ENCODE peak calls at places on chromosomes 4 and X, in eight cellular contexts. T is suprapubic skin, C is fibroblast of mammary gland, Z is GM20000, S is coronary artery, F is B cell, D is progenitor cell of endocrine pancreas, Y is fibroblast of the aortic adventitia. E is an unnamed sample.

GRCh38 chr4:112099701-112100289 is 45.5 kb upstream of the FAM241A start:
- DNase-seq in C (peak), Y (peak), S (no peak), D (no peak), F (peak), T (no peak), Z (peak), E (no peak)

GRCh38 chr4:184529283-184529682 is 54.9 kb upstream of the IRF2 start:
- DNase-seq in D (no peak), F (no peak), S (no peak), Y (no peak), C (peak), Z (no peak), T (no peak), E (no peak)

GRCh38 chr4:120056249-120056648 is 10.4 kb downstream of the MAD2L1 start:
- DNase-seq in T (no peak), D (no peak), Y (peak), C (peak), F (no peak), S (no peak), Z (no peak), E (no peak)

GRCh38 chr4:114015444-114015899 is 36.0 kb upstream of the ARSJ start:
- DNase-seq in Z (no peak), D (no peak), S (no peak), T (no peak), C (peak), F (no peak), Y (peak), E (no peak)

GRCh38 chrX:51420610-51421009 is 75.8 kb downstream of the NUDT11 start:
- DNase-seq in D (no peak), Z (no peak), F (peak), S (no peak), Y (peak), T (no peak), C (peak), E (no peak)

GRCh38 chrX:11100281-11101035 is 10.7 kb upstream of the HCCS start:
- DNase-seq in Z (no peak), C (peak), S (no peak), T (no peak), D (no peak), Y (peak), F (no peak), E (no peak)

GRCh38 chr4:40579983-40580382 is 49.7 kb downstream of the RBM47 start:
- DNase-seq in F (no peak), T (no peak), D (no peak), S (no peak), Y (peak), Z (no peak), C (peak), E (no peak)

GRCh38 chrX:141278306-141278705 is 36.0 kb upstream of the SPANXC start:
- DNase-seq in S (no peak), F (peak), D (no peak), C (peak), Z (no peak), T (no peak), Y (peak), E (no peak)

GRCh38 chr4:11223261-11223660 is 205.4 kb downstream of the HS3ST1 start:
- DNase-seq in Y (no peak), S (no peak), Z (no peak), T (no peak), C (no peak), F (no peak), D (no peak), E (no peak)

GRCh38 chr4:145909331-145909730 is 29.3 kb downstream of the ZNF827 start:
- DNase-seq in D (no peak), C (peak), Z (no peak), Y (peak), S (no peak), F (peak), T (no peak), E (no peak)

GRCh38 chrX:1535241-1536041 is 1.5 kb downstream of the P2RY8 start:
- DNase-seq in F (peak), Y (no peak), T (no peak), D (no peak), S (no peak), Z (peak), C (no peak), E (peak)

GRCh38 chrX:23435575-23435974 is 100.9 kb downstream of the PTCHD1 start:
- DNase-seq in Z (no peak), S (no peak), F (no peak), D (no peak), Y (no peak), C (no peak), T (no peak), E (no peak)

GRCh38 chr4:14035076-14035475 is 407.6 kb upstream of the BOD1L1 start:
- DNase-seq in F (no peak), C (no peak), S (no peak), T (no peak), Y (no peak), Z (no peak), D (no peak), E (no peak)

GRCh38 chrX:133638285-133638684 is 223.0 kb upstream of the GPC4 start:
- DNase-seq in C (peak), S (no peak), T (no peak), D (no peak), Z (no peak), F (no peak), Y (no peak), E (no peak)

GRCh38 chr4:112109455-112110425 is 35.5 kb upstream of the FAM241A start:
- DNase-seq in C (peak), F (peak), Z (peak), T (no peak), S (no peak), D (no peak), Y (peak), E (no peak)

GRCh38 chrX:130789793-130790192 is 113.2 kb downstream of the ENOX2 start:
- DNase-seq in T (no peak), Y (no peak), S (no peak), F (no peak), D (no peak), Z (no peak), C (no peak), E (no peak)

GRCh38 chrX:75746891-75747639 is 38.0 kb downstream of the MAGEE2 start:
- DNase-seq in D (peak), S (no peak), Y (peak), C (peak), Z (peak), T (no peak), F (peak), E (no peak)

GRCh38 chr4:7759221-7759620 is 180.4 kb downstream of the AFAP1 start:
- DNase-seq in Z (peak), Y (no peak), D (no peak), C (no peak), F (peak), S (no peak), T (no peak), E (no peak)

GRCh38 chr4:171648926-171649325 is 164.3 kb upstream of the GALNTL6 start:
- DNase-seq in C (no peak), Y (no peak), Z (no peak), T (no peak), D (no peak), F (no peak), S (no peak), E (no peak)

GRCh38 chrX:103565752-103566151 is 19.6 kb upstream of the TCEAL4 start:
- DNase-seq in Z (no peak), F (no peak), D (no peak), C (peak), T (no peak), Y (peak), S (no peak), E (no peak)

GRCh38 chr4:106095408-106095807 is 200.1 kb downstream of the NPNT start:
- DNase-seq in Z (no peak), C (no peak), S (no peak), D (no peak), F (no peak), T (no peak), Y (no peak), E (no peak)

GRCh38 chr4:3827616-3828492 is 61.7 kb downstream of the ADRA2C start:
- DNase-seq in T (no peak), F (no peak), C (peak), S (peak), Y (peak), Z (no peak), D (no peak), E (no peak)

GRCh38 chr4:187451776-187452175 is 543.8 kb upstream of the ZFP42 start:
- DNase-seq in T (no peak), C (no peak), D (no peak), F (no peak), Y (no peak), S (no peak), Z (no peak), E (no peak)

GRCh38 chr4:7384003-7384928 is 50.5 kb downstream of the PSAPL1 start:
- DNase-seq in D (no peak), Y (no peak), F (no peak), S (peak), Z (no peak), C (no peak), T (peak), E (no peak)

GRCh38 chr4:71938776-71939175 is 93.0 kb upstream of the NPFFR2 start:
- DNase-seq in S (no peak), Y (peak), T (no peak), D (no peak), C (peak), F (no peak), Z (no peak), E (no peak)

GRCh38 chr4:54165438-54165837 is 63.7 kb upstream of the PDGFRA start:
- DNase-seq in T (no peak), Z (no peak), D (no peak), F (no peak), Y (peak), S (no peak), C (peak), E (no peak)

GRCh38 chrX:112368371-112368770 is 285.8 kb upstream of the TRPC5 start:
- DNase-seq in S (no peak), F (no peak), C (no peak), T (no peak), Y (no peak), D (no peak), Z (no peak), E (no peak)

GRCh38 chrX:115564243-115564642 is 3.3 kb downstream of the PLS3 start:
- DNase-seq in S (no peak), T (no peak), Y (peak), F (no peak), C (no peak), Z (no peak), D (no peak), E (no peak)

GRCh38 chrX:132071260-132071659 is 48.2 kb downstream of the STK26 start:
- DNase-seq in Z (no peak), C (peak), S (no peak), Y (peak), D (no peak), T (no peak), F (no peak), E (no peak)

GRCh38 chrX:132730266-132730665 is 228.2 kb downstream of the HS6ST2 start:
- DNase-seq in C (no peak), S (no peak), Z (no peak), T (no peak), Y (no peak), F (no peak), D (no peak), E (no peak)

GRCh38 chrX:1720826-1721225 is 106.0 kb downstream of the ASMT start:
- DNase-seq in C (no peak), F (no peak), S (no peak), T (no peak), D (no peak), Z (no peak), Y (no peak), E (no peak)

GRCh38 chr4:127309360-127310095 is 323.2 kb upstream of the INTU start:
- DNase-seq in F (no peak), T (no peak), S (no peak), Z (no peak), Y (peak), D (no peak), C (peak), E (no peak)

GRCh38 chrX:141183000-141183399 is 6.1 kb upstream of the LDOC1 start:
- DNase-seq in Z (no peak), T (no peak), D (no peak), F (no peak), Y (no peak), C (no peak), S (no peak), E (no peak)

GRCh38 chr4:34258176-34258575 is 1986.1 kb downstream of the ARAP2 start:
- DNase-seq in Z (no peak), T (no peak), C (peak), Y (peak), F (no peak), S (no peak), D (no peak), E (no peak)

GRCh38 chr4:107167051-107167450 is 130.9 kb upstream of the DKK2 start:
- DNase-seq in D (no peak), Z (no peak), C (no peak), S (no peak), T (no peak), Y (no peak), F (no peak), E (no peak)

GRCh38 chr4:170025523-170026252 is 507 bp downstream of the MFAP3L start:
- DNase-seq in S (no peak), Z (no peak), C (peak), T (no peak), F (no peak), D (peak), Y (peak), E (no peak)

GRCh38 chr4:21507439-21507838 is 441.1 kb downstream of the KCNIP4 start:
- DNase-seq in D (no peak), F (no peak), S (no peak), Y (peak), C (peak), Z (no peak), T (no peak), E (no peak)

GRCh38 chrX:28590394-28590793 is 3.1 kb downstream of the IL1RAPL1 start:
- DNase-seq in D (no peak), Z (no peak), F (no peak), Y (peak), T (no peak), C (no peak), S (no peak), E (no peak)

GRCh38 chr4:155468282-155468681 is 91.5 kb upstream of the MAP9 start:
- DNase-seq in T (no peak), Y (no peak), D (no peak), C (no peak), Z (no peak), F (no peak), S (no peak), E (no peak)

GRCh38 chr4:189117426-189117825 is 823.2 kb upstream of the FRG1 start:
- DNase-seq in D (no peak), S (no peak), F (no peak), C (peak), Z (no peak), T (no peak), Y (no peak), E (no peak)
- TF ChIP-seq CTCF in D (no peak), S (no peak), F (no peak), C (peak), Z (no peak), T (no peak), Y (no peak), E (no peak)

GRCh38 chr4:137063961-137064360 is 468.3 kb downstream of the PCDH18 start:
- DNase-seq in Z (no peak), T (no peak), Y (no peak), C (no peak), F (no peak), D (no peak), S (no peak), E (no peak)

GRCh38 chr4:137065306-137065705 is 467.0 kb downstream of the PCDH18 start:
- DNase-seq in F (no peak), C (peak), S (no peak), D (no peak), T (no peak), Y (peak), Z (no peak), E (no peak)

GRCh38 chr4:137070614-137071013 is 461.7 kb downstream of the PCDH18 start:
- DNase-seq in Z (no peak), F (no peak), S (no peak), D (no peak), T (no peak), C (no peak), Y (no peak), E (no peak)

DNA sequence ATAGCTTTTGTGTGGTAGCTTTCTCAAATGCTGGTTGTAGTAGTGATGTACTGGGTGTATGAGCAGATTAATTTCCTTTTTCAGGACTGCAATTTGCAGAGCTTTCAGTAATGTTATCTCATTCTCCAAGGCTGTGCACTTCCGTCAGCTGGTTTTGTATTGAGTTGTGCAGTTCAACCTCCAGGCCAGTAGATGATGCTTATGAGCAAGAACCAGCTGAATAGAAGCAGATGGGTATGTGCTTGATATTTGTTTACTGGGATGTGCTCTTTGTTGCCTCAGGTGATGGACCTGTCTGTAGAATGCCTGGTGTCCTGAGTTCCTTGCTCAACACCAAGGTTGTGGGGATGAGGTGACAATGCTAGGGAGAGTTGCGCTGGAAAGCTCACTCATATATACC is 462.8 kb downstream of the PCDH18 start:
- DNase-seq in Y (no peak), F (no peak), T (no peak), Z (no peak), D (no peak), C (no peak), S (no peak), E (no peak)
- TF ChIP-seq CTCF in Y (no peak), F (no peak), T (no peak), Z (no peak), D (no peak), C (peak), S (no peak), E (no peak)

GRCh38 chr4:58761563-58761962 is 1651.4 kb upstream of the IGFBP7 start:
- DNase-seq in C (no peak), T (no peak), D (no peak), Y (no peak), F (no peak), Z (no peak), S (no peak), E (no peak)

GRCh38 chr4:58760100-58760499 is 1649.9 kb upstream of the IGFBP7 start:
- DNase-seq in F (no peak), D (no peak), Y (no peak), T (no peak), S (no peak), Z (no peak), C (no peak), E (no peak)

GRCh38 chr4:58760737-58761136 is 1650.6 kb upstream of the IGFBP7 start:
- DNase-seq in T (no peak), D (no peak), C (no peak), F (no peak), Y (no peak), Z (no peak), S (no peak), E (no peak)
- TF ChIP-seq CTCF in T (no peak), D (no peak), C (no peak), F (no peak), Y (no peak), Z (no peak), S (no peak), E (no peak)

DNA sequence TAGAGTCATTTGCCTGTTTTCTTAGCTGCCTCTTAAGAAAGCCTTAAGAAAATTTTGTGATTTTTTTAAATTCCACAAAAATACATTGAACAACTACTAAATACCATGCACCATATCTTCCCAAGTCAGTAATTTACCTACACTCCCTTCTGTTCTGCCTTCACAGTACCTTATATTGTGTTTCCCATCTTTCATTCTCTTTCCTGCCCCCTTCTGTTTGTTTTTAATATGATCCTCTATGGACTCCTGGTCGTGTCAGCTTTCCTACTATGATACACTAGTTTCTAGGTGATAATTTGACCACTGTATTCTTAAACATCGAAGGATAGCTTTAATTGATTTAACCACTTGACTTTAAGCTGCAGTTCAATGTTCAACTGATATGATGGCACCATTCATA is 297.7 kb upstream of the HAND2 start:
- DNase-seq in T (no peak), D (no peak), S (no peak), Y (no peak), F (no peak), C (peak), Z (no peak), E (no peak)
- TF ChIP-seq CTCF in T (no peak), D (no peak), S (no peak), Y (peak), F (no peak), C (peak), Z (no peak), E (no peak)

GRCh38 chrX:44904542-44905115 is 31.6 kb downstream of the KDM6A start:
- DNase-seq in D (no peak), Y (peak), Z (no peak), F (no peak), T (no peak), S (no peak), C (no peak), E (no peak)
- TF ChIP-seq CTCF in D (no peak), Y (peak), Z (no peak), F (no peak), T (no peak), S (no peak), C (peak), E (no peak)

GRCh38 chr4:141609243-141609642 is 27.1 kb upstream of the IL15 start:
- DNase-seq in T (no peak), S (no peak), D (no peak), Z (no peak), Y (peak), F (no peak), C (no peak), E (no peak)
- TF ChIP-seq CTCF in T (no peak), S (no peak), D (no peak), Z (no peak), Y (no peak), F (no peak), C (no peak), E (no peak)

DNA sequence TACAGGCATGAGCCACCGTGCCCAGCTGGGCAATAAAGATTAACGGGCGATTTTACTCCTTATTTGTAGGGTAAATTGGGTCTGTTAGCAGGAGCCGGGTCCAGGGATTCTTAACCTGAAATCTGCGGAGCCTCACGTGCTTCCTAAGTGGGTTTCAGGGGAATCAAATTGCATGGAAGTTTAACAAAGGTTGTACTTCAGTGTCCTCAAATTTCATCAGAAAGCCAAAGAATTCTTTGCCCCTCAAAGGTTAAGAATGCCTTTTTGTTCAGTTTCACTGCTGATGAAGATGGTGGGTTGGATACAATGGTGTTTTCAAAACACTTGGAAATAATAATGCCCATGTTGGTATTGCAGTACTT is 67.9 kb downstream of the AFF1 start:
- DNase-seq in C (no peak), F (no peak), Y (no peak), D (no peak), S (no peak), Z (no peak), T (no peak), E (no peak)
- TF ChIP-seq CTCF in C (no peak), F (no peak), Y (no peak), D (no peak), S (no peak), Z (no peak), T (no peak), E (no peak)

GRCh38 chr4:104815593-104816156 is 321.0 kb upstream of the CXXC4 start:
- DNase-seq in Y (no peak), Z (no peak), C (peak), S (no peak), F (peak), D (no peak), T (no peak), E (no peak)

DNA sequence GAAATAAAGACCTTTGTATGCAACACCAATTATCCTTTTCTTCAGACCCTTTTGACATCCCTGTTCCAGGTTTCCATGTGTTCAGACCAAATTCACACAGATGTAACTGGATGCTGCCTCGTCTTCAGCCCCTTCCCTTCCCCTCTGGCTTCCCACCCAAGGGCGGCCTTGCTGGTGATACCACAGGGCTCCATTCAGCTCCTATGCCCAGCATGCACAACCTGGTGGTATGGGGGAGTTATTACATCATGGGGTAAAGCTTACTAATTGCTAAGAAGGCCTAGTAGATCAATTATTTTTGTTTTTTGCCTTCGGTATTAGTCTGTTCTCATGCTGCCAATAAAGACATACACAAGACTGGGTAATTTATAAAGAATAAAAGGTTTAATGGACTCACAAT is 317.0 kb upstream of the CXXC4 start:
- DNase-seq in S (no peak), D (no peak), T (no peak), Z (no peak), Y (no peak), C (no peak), F (no peak), E (no peak)
- TF ChIP-seq CTCF in S (no peak), D (no peak), T (no peak), Z (no peak), Y (no peak), C (no peak), F (no peak), E (no peak)